ENCODE peak calls at places on chromosomes 13 and 19, in eight cellular contexts. One of them, this sample, is unnamed.

GRCh38 chr19:36009220-36009619 is 607 bp upstream of the SYNE4 start:
- DNase-seq in stimulated activated CD4-positive, alpha-beta T cell treated with anti-CD3 and anti-CD28 coated beads, TNF-alpha, amount 100 ng/mL, for 48 hours: peak
- DNase-seq in putamen: no peak
- DNase-seq in fibroblast of lung: peak
- DNase-seq in NCI-H748 treated with DMSO at 0.1 percent for 48 hours: peak
- DNase-seq in Daoy: peak
- DNase-seq in ascending aorta: no peak
- DNase-seq in RPMI7951: peak
- DNase-seq in this sample: peak

GRCh38 chr19:48986211-48986610 is 6.9 kb downstream of the GYS1 start:
- DNase-seq in ascending aorta: no peak
- DNase-seq in Daoy: no peak
- DNase-seq in stimulated activated CD4-positive, alpha-beta T cell treated with anti-CD3 and anti-CD28 coated beads, TNF-alpha, amount 100 ng/mL, for 48 hours: no peak
- DNase-seq in putamen: no peak
- DNase-seq in fibroblast of lung: no peak
- DNase-seq in NCI-H748 treated with DMSO at 0.1 percent for 48 hours: no peak
- DNase-seq in RPMI7951: no peak
- DNase-seq in this sample: no peak

GRCh38 chr19:3479177-3479818 is 1.0 kb downstream of the SMIM24 start:
- DNase-seq in NCI-H748 treated with DMSO at 0.1 percent for 48 hours: no peak
- DNase-seq in fibroblast of lung: no peak
- DNase-seq in ascending aorta: no peak
- DNase-seq in putamen: no peak
- DNase-seq in Daoy: no peak
- DNase-seq in stimulated activated CD4-positive, alpha-beta T cell treated with anti-CD3 and anti-CD28 coated beads, TNF-alpha, amount 100 ng/mL, for 48 hours: peak
- DNase-seq in RPMI7951: no peak
- DNase-seq in this sample: no peak

GRCh38 chr19:54351474-54351873 is 12.5 kb upstream of the LILRA4 start:
- DNase-seq in Daoy: no peak
- DNase-seq in NCI-H748 treated with DMSO at 0.1 percent for 48 hours: no peak
- DNase-seq in ascending aorta: no peak
- DNase-seq in stimulated activated CD4-positive, alpha-beta T cell treated with anti-CD3 and anti-CD28 coated beads, TNF-alpha, amount 100 ng/mL, for 48 hours: no peak
- DNase-seq in putamen: no peak
- DNase-seq in fibroblast of lung: no peak
- DNase-seq in RPMI7951: no peak
- DNase-seq in this sample: no peak

GRCh38 chr19:15935167-15935702 is 906 bp upstream of the CYP4F11 start:
- DNase-seq in stimulated activated CD4-positive, alpha-beta T cell treated with anti-CD3 and anti-CD28 coated beads, TNF-alpha, amount 100 ng/mL, for 48 hours: no peak
- DNase-seq in ascending aorta: no peak
- DNase-seq in fibroblast of lung: no peak
- DNase-seq in putamen: no peak
- DNase-seq in RPMI7951: no peak
- DNase-seq in Daoy: no peak
- DNase-seq in NCI-H748 treated with DMSO at 0.1 percent for 48 hours: no peak
- DNase-seq in this sample: no peak

GRCh38 chr13:29480893-29481525 is 114.5 kb downstream of the SLC7A1 start:
- DNase-seq in NCI-H748 treated with DMSO at 0.1 percent for 48 hours: no peak
- DNase-seq in ascending aorta: no peak
- DNase-seq in Daoy: no peak
- DNase-seq in RPMI7951: no peak
- DNase-seq in putamen: no peak
- DNase-seq in stimulated activated CD4-positive, alpha-beta T cell treated with anti-CD3 and anti-CD28 coated beads, TNF-alpha, amount 100 ng/mL, for 48 hours: no peak
- DNase-seq in fibroblast of lung: no peak
- DNase-seq in this sample: no peak

GRCh38 chr13:45847554-45848224 is 3.9 kb downstream of the SIAH3 start:
- DNase-seq in putamen: no peak
- DNase-seq in fibroblast of lung: peak
- DNase-seq in Daoy: peak
- DNase-seq in NCI-H748 treated with DMSO at 0.1 percent for 48 hours: no peak
- DNase-seq in stimulated activated CD4-positive, alpha-beta T cell treated with anti-CD3 and anti-CD28 coated beads, TNF-alpha, amount 100 ng/mL, for 48 hours: no peak
- DNase-seq in ascending aorta: no peak
- DNase-seq in RPMI7951: peak
- DNase-seq in this sample: peak

GRCh38 chr13:107716241-107716640 is 499.1 kb downstream of the LIG4 start:
- DNase-seq in Daoy: no peak
- DNase-seq in stimulated activated CD4-positive, alpha-beta T cell treated with anti-CD3 and anti-CD28 coated beads, TNF-alpha, amount 100 ng/mL, for 48 hours: no peak
- DNase-seq in RPMI7951: no peak
- DNase-seq in NCI-H748 treated with DMSO at 0.1 percent for 48 hours: no peak
- DNase-seq in putamen: no peak
- DNase-seq in fibroblast of lung: no peak
- DNase-seq in ascending aorta: no peak
- DNase-seq in this sample: no peak

GRCh38 chr13:47594833-47595232 is 406.2 kb downstream of the SUCLA2 start:
- DNase-seq in fibroblast of lung: no peak
- DNase-seq in NCI-H748 treated with DMSO at 0.1 percent for 48 hours: no peak
- DNase-seq in ascending aorta: no peak
- DNase-seq in RPMI7951: peak
- DNase-seq in putamen: no peak
- DNase-seq in stimulated activated CD4-positive, alpha-beta T cell treated with anti-CD3 and anti-CD28 coated beads, TNF-alpha, amount 100 ng/mL, for 48 hours: no peak
- DNase-seq in Daoy: no peak
- DNase-seq in this sample: no peak

GRCh38 chr13:33146843-33147611 is 130.8 kb downstream of the KL start:
- DNase-seq in Daoy: no peak
- DNase-seq in putamen: no peak
- DNase-seq in ascending aorta: no peak
- DNase-seq in stimulated activated CD4-positive, alpha-beta T cell treated with anti-CD3 and anti-CD28 coated beads, TNF-alpha, amount 100 ng/mL, for 48 hours: no peak
- DNase-seq in NCI-H748 treated with DMSO at 0.1 percent for 48 hours: no peak
- DNase-seq in fibroblast of lung: no peak
- DNase-seq in RPMI7951: no peak
- DNase-seq in this sample: no peak

GRCh38 chr19:29119582-29119981 is 93.4 kb downstream of the UQCRFS1 start:
- DNase-seq in fibroblast of lung: no peak
- DNase-seq in NCI-H748 treated with DMSO at 0.1 percent for 48 hours: no peak
- DNase-seq in putamen: no peak
- DNase-seq in RPMI7951: no peak
- DNase-seq in ascending aorta: no peak
- DNase-seq in Daoy: no peak
- DNase-seq in stimulated activated CD4-positive, alpha-beta T cell treated with anti-CD3 and anti-CD28 coated beads, TNF-alpha, amount 100 ng/mL, for 48 hours: no peak
- DNase-seq in this sample: no peak

GRCh38 chr13:50543767-50544166 is 299.7 kb downstream of the DLEU7 start:
- DNase-seq in fibroblast of lung: peak
- DNase-seq in NCI-H748 treated with DMSO at 0.1 percent for 48 hours: no peak
- DNase-seq in Daoy: peak
- DNase-seq in putamen: no peak
- DNase-seq in RPMI7951: peak
- DNase-seq in stimulated activated CD4-positive, alpha-beta T cell treated with anti-CD3 and anti-CD28 coated beads, TNF-alpha, amount 100 ng/mL, for 48 hours: no peak
- DNase-seq in ascending aorta: no peak
- DNase-seq in this sample: no peak

GRCh38 chr13:71499235-71499634 is 367.8 kb downstream of the DACH1 start:
- DNase-seq in stimulated activated CD4-positive, alpha-beta T cell treated with anti-CD3 and anti-CD28 coated beads, TNF-alpha, amount 100 ng/mL, for 48 hours: no peak
- DNase-seq in fibroblast of lung: no peak
- DNase-seq in NCI-H748 treated with DMSO at 0.1 percent for 48 hours: no peak
- DNase-seq in RPMI7951: no peak
- DNase-seq in ascending aorta: no peak
- DNase-seq in Daoy: no peak
- DNase-seq in putamen: no peak
- DNase-seq in this sample: peak

GRCh38 chr19:48568345-48568886 is 16.4 kb downstream of the SULT2B1 start:
- DNase-seq in Daoy: peak
- DNase-seq in NCI-H748 treated with DMSO at 0.1 percent for 48 hours: no peak
- DNase-seq in ascending aorta: peak
- DNase-seq in RPMI7951: peak
- DNase-seq in fibroblast of lung: peak
- DNase-seq in stimulated activated CD4-positive, alpha-beta T cell treated with anti-CD3 and anti-CD28 coated beads, TNF-alpha, amount 100 ng/mL, for 48 hours: no peak
- DNase-seq in putamen: peak
- DNase-seq in this sample: peak

GRCh38 chr13:104310861-104311260 is 1244.6 kb upstream of the SLC10A2 start:
- DNase-seq in putamen: no peak
- DNase-seq in ascending aorta: no peak
- DNase-seq in stimulated activated CD4-positive, alpha-beta T cell treated with anti-CD3 and anti-CD28 coated beads, TNF-alpha, amount 100 ng/mL, for 48 hours: no peak
- DNase-seq in Daoy: no peak
- DNase-seq in NCI-H748 treated with DMSO at 0.1 percent for 48 hours: no peak
- DNase-seq in RPMI7951: no peak
- DNase-seq in fibroblast of lung: no peak
- DNase-seq in this sample: no peak

GRCh38 chr19:47013041-47013517 is 6.6 kb upstream of the NPAS1 start:
- DNase-seq in stimulated activated CD4-positive, alpha-beta T cell treated with anti-CD3 and anti-CD28 coated beads, TNF-alpha, amount 100 ng/mL, for 48 hours: peak
- DNase-seq in ascending aorta: no peak
- DNase-seq in fibroblast of lung: peak
- DNase-seq in RPMI7951: peak
- DNase-seq in Daoy: peak
- DNase-seq in NCI-H748 treated with DMSO at 0.1 percent for 48 hours: peak
- DNase-seq in putamen: peak
- DNase-seq in this sample: peak

GRCh38 chr13:97979556-97979955 is 26.1 kb downstream of the IPO5 start:
- DNase-seq in fibroblast of lung: no peak
- DNase-seq in putamen: no peak
- DNase-seq in Daoy: no peak
- DNase-seq in stimulated activated CD4-positive, alpha-beta T cell treated with anti-CD3 and anti-CD28 coated beads, TNF-alpha, amount 100 ng/mL, for 48 hours: no peak
- DNase-seq in ascending aorta: no peak
- DNase-seq in RPMI7951: no peak
- DNase-seq in NCI-H748 treated with DMSO at 0.1 percent for 48 hours: no peak
- DNase-seq in this sample: no peak

GRCh38 chr13:29922281-29922821 is 71.9 kb upstream of the UBL3 start:
- DNase-seq in putamen: no peak
- DNase-seq in Daoy: peak
- DNase-seq in ascending aorta: no peak
- DNase-seq in NCI-H748 treated with DMSO at 0.1 percent for 48 hours: no peak
- DNase-seq in RPMI7951: peak
- DNase-seq in fibroblast of lung: peak
- DNase-seq in stimulated activated CD4-positive, alpha-beta T cell treated with anti-CD3 and anti-CD28 coated beads, TNF-alpha, amount 100 ng/mL, for 48 hours: no peak
- DNase-seq in this sample: no peak